ENCODE peak calls at places on chromosomes 16 and 17, in five cellular contexts. J, K, B, W and I are unnamed samples.

GRCh38 chr17:17792551-17793377 is 44.0 kb downstream of the SREBF1 start:
- DNase-seq in J (no peak), K (no peak), B (no peak), W (no peak), I (no peak)

GRCh38 chr17:45578516-45579455 is 88.3 kb upstream of the PLEKHM1 start:
- DNase-seq in J (no peak), K (no peak), B (no peak), W (no peak), I (no peak)

GRCh38 chr16:49876716-49877129 is 20.8 kb upstream of the ZNF423 start:
- DNase-seq in J (peak), K (peak), B (peak), W (peak), I (no peak)

GRCh38 chr17:78793968-78794367 is 11.9 kb upstream of the CYTH1 start:
- DNase-seq in J (no peak), K (no peak), B (no peak), W (no peak), I (no peak)

GRCh38 chr16:89170346-89171215 is 967 bp upstream of the CDH15 start:
- DNase-seq in J (no peak), K (no peak), B (peak), W (no peak), I (no peak)

GRCh38 chr17:79849953-79850352 is 10.7 kb upstream of the CBX4 start:
- DNase-seq in J (no peak), K (no peak), B (no peak), W (no peak), I (no peak)

GRCh38 chr16:84975522-84975921 is 35.8 kb downstream of the ZDHHC7 start:
- DNase-seq in J (no peak), K (no peak), B (no peak), W (no peak), I (no peak)

GRCh38 chr17:50502643-50502990 is 5.6 kb upstream of the MYCBPAP start:
- DNase-seq in J (no peak), K (no peak), B (no peak), W (no peak), I (no peak)

GRCh38 chr16:55672471-55672870 is 16.7 kb downstream of the SLC6A2 start:
- DNase-seq in J (no peak), K (peak), B (no peak), W (no peak), I (no peak)

GRCh38 chr16:85765273-85765672 is 14.4 kb upstream of the C16orf74 start:
- DNase-seq in J (no peak), K (no peak), B (no peak), W (no peak), I (no peak)

DNA sequence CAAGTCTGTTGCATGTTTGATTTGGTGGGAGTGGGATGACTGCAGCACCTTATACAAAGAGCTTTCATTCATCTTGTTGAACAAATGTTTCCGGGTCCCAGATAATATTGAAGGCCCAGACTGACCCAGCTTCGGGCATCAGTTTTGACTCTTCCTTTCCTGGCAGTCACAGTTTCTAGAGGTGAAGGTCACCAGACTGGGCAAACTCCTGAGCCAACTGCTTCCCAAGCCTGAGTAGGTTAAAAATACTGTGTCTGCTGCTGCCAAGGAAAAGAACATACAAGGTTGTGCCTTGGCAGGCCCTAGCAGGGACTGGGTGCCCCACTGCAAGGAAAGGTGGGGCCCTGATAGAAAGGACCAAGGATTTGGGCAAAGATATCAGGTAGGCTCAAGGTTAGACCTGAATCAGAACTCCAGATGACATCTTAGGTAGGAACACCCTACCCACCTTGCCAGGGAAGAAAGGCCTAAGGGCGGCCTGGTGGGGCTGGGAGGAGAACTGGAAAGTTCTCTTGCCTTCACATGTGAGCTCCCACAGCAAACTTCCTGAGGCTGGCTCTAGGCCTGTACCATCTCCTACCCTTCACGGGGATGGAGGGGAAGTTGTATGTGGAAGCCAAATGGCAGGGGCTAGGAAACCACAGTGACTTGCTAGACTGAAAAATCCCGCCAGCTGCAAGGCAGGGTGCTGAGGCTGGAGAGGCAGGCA is 4.6 kb upstream of the KAT8 start:
- DNase-seq in J (no peak), K (no peak), B (no peak), W (no peak), I (no peak)
- H3K27ac ChIP-seq in J (peak), K (peak), B (peak), W (peak), I (peak)

DNA sequence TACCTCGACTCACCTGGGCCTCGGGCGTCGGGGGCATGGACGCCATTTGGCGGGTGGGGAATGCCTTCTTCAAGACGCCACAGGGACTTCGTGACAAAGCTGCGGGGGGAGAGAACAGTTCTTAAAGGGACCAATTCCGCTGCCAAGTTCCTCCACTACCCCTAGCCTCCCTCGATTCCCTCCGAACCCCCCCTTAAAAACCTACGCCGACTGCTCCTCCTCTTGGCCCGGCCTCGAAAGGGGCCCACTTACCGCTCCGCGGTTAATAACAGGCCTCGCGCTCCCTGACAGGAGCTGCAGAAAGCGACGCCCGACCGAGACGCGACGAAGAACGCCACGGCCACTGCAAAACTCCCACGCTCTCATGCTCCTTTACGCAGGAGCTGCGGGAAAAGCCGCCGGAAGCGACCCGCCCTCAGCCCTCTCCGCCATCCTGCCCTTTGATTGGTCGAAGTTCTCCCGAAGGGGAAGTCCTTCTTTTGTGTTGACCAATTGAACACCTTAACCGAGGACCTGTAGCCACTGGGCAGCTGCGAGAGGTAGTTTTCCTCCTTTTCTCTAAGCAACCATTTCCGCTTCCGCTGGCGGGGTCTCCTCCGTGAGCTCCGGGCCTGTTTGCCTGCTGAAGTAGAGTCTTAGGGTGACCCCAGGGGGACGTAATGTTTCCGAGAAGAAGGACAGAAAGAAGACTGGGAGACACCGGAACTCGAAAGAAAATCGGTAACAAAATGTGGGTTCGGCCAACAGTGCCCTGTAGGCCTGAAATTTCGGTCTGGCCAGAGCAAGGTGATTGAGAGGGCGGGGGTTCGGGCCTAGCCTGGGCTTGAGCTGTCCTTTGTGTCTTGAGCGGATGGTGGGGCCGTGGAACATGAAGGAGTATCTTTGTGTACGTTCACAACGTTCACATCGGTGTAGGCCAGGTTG is at the start of the genes NAA60 and ZNF597:
- DNase-seq in J (peak), K (peak), B (peak), W (peak), I (peak)
- H3K4me3 ChIP-seq in J (peak), K (peak), B (peak), W (peak), I (peak)

DNA sequence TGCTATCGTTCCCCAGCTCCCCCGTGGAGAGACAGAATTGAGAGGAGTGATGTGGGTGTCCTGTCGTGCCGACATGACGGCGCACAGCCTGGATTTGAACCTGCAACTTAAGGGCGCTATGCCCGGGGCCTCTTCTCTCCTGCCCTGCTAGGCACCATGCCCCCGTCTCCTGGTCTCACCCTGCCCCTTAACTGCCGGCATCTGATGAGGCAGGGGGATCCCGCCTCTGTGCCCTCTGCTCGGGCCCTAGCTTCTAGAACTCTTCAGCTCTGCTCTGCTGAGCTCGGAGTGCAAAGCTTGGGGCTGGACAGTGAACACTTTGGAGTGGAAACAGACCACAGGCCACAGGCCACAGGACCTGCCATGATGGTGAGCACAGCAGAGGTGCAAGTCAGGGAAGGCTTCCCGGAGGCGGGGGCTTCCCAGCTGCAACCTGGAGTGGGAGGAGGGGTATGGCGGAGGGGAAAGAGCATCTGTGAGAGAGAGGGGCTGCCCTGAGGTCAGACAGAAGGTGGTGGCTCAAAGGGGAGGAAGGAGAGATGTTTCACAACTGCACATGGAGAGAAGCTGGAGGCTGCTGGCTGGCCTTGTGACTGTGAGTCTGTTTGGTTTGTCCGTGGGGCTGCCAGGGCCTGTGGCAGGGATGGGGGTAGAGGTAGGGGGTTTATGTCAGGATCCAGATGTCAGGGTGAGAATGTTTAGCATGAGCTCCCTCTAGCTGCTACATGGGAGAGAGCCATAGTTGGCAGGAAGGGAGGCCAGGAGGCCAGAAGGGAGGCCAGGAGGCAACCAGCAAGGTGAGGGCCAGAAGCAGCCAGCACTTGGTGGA is 107.8 kb downstream of the CRLF3 start:
- DNase-seq in J (peak), K (peak), B (no peak), W (no peak), I (peak)
- TF ChIP-seq CTCF in J (no peak), K (no peak), B (no peak), W (no peak), I (no peak)

GRCh38 chr17:81161972-81162371 is 3.3 kb upstream of the PVALEF start:
- DNase-seq in J (no peak), K (no peak), B (no peak), W (no peak), I (no peak)
- H3K27ac ChIP-seq in J (peak), K (no peak), B (no peak), W (no peak), I (no peak)

GRCh38 chr17:18921485-18921884 is 30.5 kb upstream of the SLC5A10 start:
- DNase-seq in J (no peak), K (no peak), B (no peak), W (no peak), I (no peak)
- H3K4me3 ChIP-seq in J (no peak), K (no peak), B (no peak), W (no peak), I (no peak)

DNA sequence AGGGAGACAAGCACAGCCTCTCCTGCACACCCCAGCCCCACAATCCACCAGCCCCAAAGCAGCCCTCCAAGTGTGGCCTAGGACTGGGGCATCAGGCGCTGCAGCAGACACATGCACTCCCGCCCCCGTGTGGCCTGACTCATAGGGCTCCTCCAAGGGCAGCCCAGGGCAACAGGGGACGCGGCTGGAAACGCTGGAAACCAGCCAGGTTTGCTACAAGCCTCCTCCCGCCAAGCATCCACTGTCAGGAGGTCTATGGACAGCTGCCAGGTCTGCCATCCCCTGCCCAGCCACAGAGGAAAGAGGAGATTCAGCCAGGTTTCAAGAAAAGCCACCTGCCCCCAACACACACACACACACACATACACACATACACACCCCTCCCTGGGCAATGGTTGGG is 25.8 kb downstream of the SRCIN1 start:
- DNase-seq in J (no peak), K (no peak), B (no peak), W (no peak), I (no peak)
- TF ChIP-seq CTCF in J (no peak), K (peak), B (no peak), W (no peak), I (no peak)